ENCODE peak calls at places on chromosomes 2 and 18, in ten cellular contexts. G is dorsolateral prefrontal cortex; Q is NCI-H748 treated with DMSO at 0.1 percent for 48 hours; S is fibroblast of the conjunctiva; D is coronary artery; L is iris pigment epithelial cell; O is Calu3; Y is GM06990; B is activated CD4-positive, alpha-beta T cell treated with anti-CD3 and anti-CD28 coated beads for 36 hours; E is NCI-H1105 treated with DMSO at 0.1 percent for 48 hours. C is an unnamed sample.

GRCh38 chr18:5410582-5410981 is 115.1 kb upstream of the ZBTB14 start:
- DNase-seq in G (no peak), Q (no peak), S (no peak), D (no peak), L (no peak), O (no peak), Y (no peak), B (no peak), E (no peak), C (no peak)

GRCh38 chr2:70525032-70525431 is 28.6 kb downstream of the TGFA start:
- DNase-seq in G (no peak), Q (no peak), S (no peak), D (no peak), L (no peak), O (peak), Y (no peak), B (no peak), E (no peak), C (no peak)

GRCh38 chr2:29293830-29294438 is 178.7 kb downstream of the CLIP4 start:
- DNase-seq in G (no peak), Q (no peak), S (no peak), D (no peak), L (peak), O (peak), Y (no peak), B (peak), E (no peak), C (no peak)

GRCh38 chr2:98561902-98562695 is 46.2 kb downstream of the COA5 start:
- DNase-seq in G (no peak), Q (no peak), S (no peak), D (no peak), L (peak), O (no peak), Y (no peak), B (no peak), E (no peak), C (no peak)

GRCh38 chr2:169775765-169776482 is 22.7 kb upstream of the SSB start:
- DNase-seq in G (no peak), Q (no peak), S (no peak), D (no peak), L (peak), O (no peak), Y (no peak), B (no peak), E (no peak), C (no peak)

GRCh38 chr2:192655916-192656315 is 461.2 kb upstream of the TMEFF2 start:
- DNase-seq in G (no peak), Q (no peak), S (no peak), D (no peak), L (no peak), O (no peak), Y (no peak), B (no peak), E (no peak), C (no peak)

GRCh38 chr2:242054881-242055801 is 185.6 kb downstream of the RTP5 start:
- DNase-seq in G (no peak), Q (no peak), S (no peak), D (peak), L (no peak), O (no peak), Y (no peak), B (no peak), E (no peak), C (no peak)

GRCh38 chr2:109348645-109349554 is 219.9 kb downstream of the SH3RF3 start:
- DNase-seq in G (no peak), Q (no peak), S (no peak), D (peak), L (no peak), O (no peak), Y (no peak), B (peak), E (no peak), C (peak)

GRCh38 chr18:79440728-79441127 is 45.0 kb downstream of the NFATC1 start:
- DNase-seq in G (no peak), Q (no peak), S (no peak), D (no peak), L (no peak), O (no peak), Y (no peak), B (no peak), E (no peak), C (no peak)

GRCh38 chr2:223860809-223861738 is 23.7 kb upstream of the AP1S3 start:
- DNase-seq in G (no peak), Q (no peak), S (peak), D (no peak), L (peak), O (peak), Y (no peak), B (no peak), E (no peak), C (no peak)

GRCh38 chr18:22547807-22548561 is 130.3 kb upstream of the CTAGE1 start:
- DNase-seq in G (no peak), Q (no peak), S (no peak), D (no peak), L (no peak), O (no peak), Y (no peak), B (no peak), E (no peak), C (no peak)

GRCh38 chr2:21676676-21677075 is 552.9 kb downstream of the TDRD15 start:
- DNase-seq in G (no peak), Q (no peak), S (no peak), D (no peak), L (peak), O (no peak), Y (no peak), B (no peak), E (no peak), C (no peak)

GRCh38 chr2:239880396-239880795 is 144.7 kb downstream of the NDUFA10 start:
- DNase-seq in G (no peak), Q (no peak), S (no peak), D (peak), L (no peak), O (no peak), Y (no peak), B (no peak), E (no peak), C (no peak)